ENCODE peak calls at places on chromosomes 12 and 14, in six cellular contexts. U is activated naive CD8-positive, alpha-beta T cell treated with anti-CD3 and anti-CD28 coated beads, Interleukin-2, amount 50 U/mL, for 24 hours; J is amniotic stem cell; Z is choroid plexus epithelial cell; S is Right ventricle myocardium superior; F is left colon. R is an unnamed sample.

GRCh38 chr12:28024231-28024995 is 51.9 kb upstream of the PTHLH start:
- DNase-seq in J (peak), S (no peak), U (no peak), F (no peak), Z (peak), R (no peak)

GRCh38 chr14:104891664-104892500 is 26.8 kb downstream of the CEP170B start:
- DNase-seq in F (no peak), U (peak), Z (no peak), S (peak), J (no peak), R (peak)

GRCh38 chr12:108666326-108666995 is 32.8 kb upstream of the SELPLG start:
- DNase-seq in F (no peak), S (peak), J (no peak), U (no peak), Z (peak), R (no peak)

GRCh38 chr12:26109343-26109841 is 15.4 kb downstream of the BHLHE41 start:
- DNase-seq in S (peak), F (no peak), U (no peak), J (no peak), Z (peak), R (no peak)

GRCh38 chr14:68379510-68380303 is 413.2 kb downstream of the ZFP36L1 start:
- DNase-seq in U (no peak), J (no peak), S (no peak), Z (no peak), F (peak), R (no peak)

GRCh38 chr12:124469193-124469888 is 98.1 kb downstream of the NCOR2 start:
- DNase-seq in F (no peak), Z (no peak), S (peak), J (no peak), U (peak), R (peak)

GRCh38 chr12:20050166-20050565 is 318.2 kb upstream of the PDE3A start:
- DNase-seq in J (no peak), U (no peak), Z (peak), F (no peak), S (no peak), R (no peak)

GRCh38 chr14:93081875-93082570 is 33.7 kb downstream of the ITPK1 start:
- DNase-seq in U (peak), S (no peak), F (no peak), Z (no peak), J (no peak), R (no peak)

GRCh38 chr12:126974779-126975178 is 1292.2 kb upstream of the TMEM132C start:
- DNase-seq in U (no peak), Z (no peak), S (no peak), J (no peak), F (no peak), R (peak)

GRCh38 chr14:104293231-104293841 is 154.9 kb downstream of the KIF26A start:
- DNase-seq in J (no peak), S (peak), U (no peak), Z (no peak), F (peak), R (peak)

GRCh38 chr12:118603610-118604361 is 227.4 kb downstream of the SUDS3 start:
- DNase-seq in U (no peak), J (no peak), S (no peak), F (no peak), Z (no peak), R (no peak)

GRCh38 chr12:119207161-119207560 is 28.4 kb downstream of the HSPB8 start:
- DNase-seq in J (no peak), F (no peak), Z (no peak), S (no peak), U (no peak), R (no peak)

GRCh38 chr12:124520258-124520657 is 47.2 kb downstream of the NCOR2 start:
- DNase-seq in F (peak), J (no peak), U (no peak), S (peak), Z (peak), R (no peak)

GRCh38 chr12:2894961-2895360 is 4.3 kb downstream of the TULP3 start:
- DNase-seq in J (no peak), F (no peak), S (no peak), U (no peak), Z (no peak), R (no peak)

GRCh38 chr14:56126514-56126913 is 8.3 kb downstream of the PELI2 start:
- DNase-seq in S (no peak), F (no peak), U (no peak), Z (no peak), J (no peak), R (no peak)

GRCh38 chr12:28457785-28458184 is 267.5 kb downstream of the CCDC91 start:
- DNase-seq in S (no peak), Z (no peak), J (no peak), F (no peak), U (no peak), R (no peak)

GRCh38 chr12:28035483-28035882 is 63.0 kb upstream of the PTHLH start:
- DNase-seq in Z (peak), J (no peak), S (no peak), U (no peak), F (no peak), R (no peak)

GRCh38 chr14:43449291-43449690 is 1057.8 kb downstream of the FSCB start:
- DNase-seq in Z (peak), S (no peak), U (no peak), J (no peak), F (no peak), R (no peak)

GRCh38 chr12:99957866-99958466 is 26.8 kb downstream of the ANKS1B start:
- DNase-seq in Z (no peak), J (no peak), F (no peak), S (no peak), U (no peak), R (no peak)

GRCh38 chr12:80443974-80444666 is at the start of gene PTPRQ:
- DNase-seq in F (no peak), U (no peak), J (no peak), S (no peak), Z (peak), R (no peak)

GRCh38 chr12:2291182-2291832 is 238.5 kb downstream of the CACNA1C start:
- DNase-seq in J (no peak), U (peak), S (no peak), Z (peak), F (no peak), R (peak)

GRCh38 chr14:72237722-72238666 is 305.8 kb downstream of the RGS6 start:
- DNase-seq in J (no peak), Z (no peak), U (no peak), F (no peak), S (no peak), R (no peak)

GRCh38 chr12:110863161-110863560 is 16.4 kb downstream of the CCDC63 start:
- DNase-seq in J (no peak), U (no peak), Z (no peak), S (no peak), F (no peak), R (no peak)

GRCh38 chr12:92574046-92574783 is 128.6 kb upstream of the PLEKHG7 start:
- DNase-seq in F (no peak), S (no peak), U (no peak), J (no peak), Z (peak), R (peak)

GRCh38 chr14:92607702-92608429 is 94.3 kb downstream of the RIN3 start:
- DNase-seq in S (no peak), Z (peak), F (no peak), U (no peak), J (peak), R (no peak)

GRCh38 chr14:106691601-106692291 is 1165.4 kb downstream of the TMEM121 start:
- DNase-seq in S (peak), F (peak), Z (no peak), J (no peak), U (peak), R (peak)

GRCh38 chr14:85415015-85415712 is 114.8 kb upstream of the FLRT2 start:
- DNase-seq in F (peak), U (no peak), S (peak), Z (peak), J (peak), R (peak)

GRCh38 chr12:7645395-7646177 is 20.1 kb downstream of the APOBEC1 start:
- DNase-seq in Z (peak), U (peak), F (peak), S (no peak), J (no peak), R (no peak)

GRCh38 chr14:34113051-34113511 is 162.2 kb upstream of the EGLN3 start:
- DNase-seq in S (no peak), F (no peak), U (no peak), Z (peak), J (peak), R (peak)

R was measured in Caco-2.